ENCODE peak calls at places on chromosomes 12 and 14, in seven cellular contexts. S is A549, G is H7, Y is cerebellar nuclear complex, Z is H54, O is hippocampal formation, I is neuronal stem cell. X is an unnamed sample.

GRCh38 chr12:131673519-131674265 is 37.2 kb upstream of the SFSWAP start:
- DNase-seq in Z (no peak), S (no peak), I (no peak), O (no peak), Y (no peak), G (no peak), X (no peak)

GRCh38 chr14:100305446-100306255 is 593 bp downstream of the SLC25A29 start:
- DNase-seq in Y (no peak), G (peak; percentile 89), Z (peak; percentile 61), O (no peak), S (no peak), I (no peak), X (peak; percentile 33)

GRCh38 chr14:75577724-75578098 is 709 bp upstream of the FLVCR2 start:
- DNase-seq in Z (peak; percentile 68), G (peak; percentile 89), S (peak; percentile 86), I (peak; percentile 78), O (peak; percentile 71), Y (no peak), X (peak; percentile 92)

GRCh38 chr12:124681779-124682391 is 114.5 kb upstream of the NCOR2 start:
- DNase-seq in O (no peak), I (no peak), Y (no peak), Z (peak; percentile 30), G (no peak), S (peak; percentile 84), X (peak; percentile 61)

GRCh38 chr12:106740813-106741212 is 33.7 kb upstream of the RIC8B start:
- DNase-seq in I (no peak), Y (no peak), O (no peak), G (no peak), S (no peak), Z (no peak), X (no peak)

GRCh38 chr12:16607895-16608294 is 1.9 kb upstream of the LMO3 start:
- DNase-seq in Z (no peak), G (no peak), S (no peak), I (no peak), O (no peak), Y (no peak), X (no peak)

GRCh38 chr12:6689000-6689882 is at the start of gene ZNF384:
- DNase-seq in Y (peak; percentile 94), S (peak; percentile 100), I (peak; percentile 96), Z (peak; percentile 93), O (peak; percentile 100), G (peak; percentile 94), X (peak; percentile 97)

GRCh38 chr12:88266851-88267360 is 124.8 kb downstream of the TMTC3 start:
- DNase-seq in O (no peak), I (no peak), Y (no peak), S (no peak), Z (no peak), G (no peak), X (peak; percentile 8)

GRCh38 chr14:102516531-102517411 is 7.2 kb upstream of the ANKRD9 start:
- DNase-seq in O (no peak), S (peak; percentile 58), Y (no peak), Z (peak; percentile 72), G (peak; percentile 98), I (peak; percentile 62), X (peak; percentile 88)

GRCh38 chr14:68616255-68616902 is 176.5 kb downstream of the ZFP36L1 start:
- DNase-seq in Y (no peak), Z (no peak), I (no peak), O (no peak), S (peak; percentile 56), G (no peak), X (no peak)

GRCh38 chr14:52018252-52018651 is 28.9 kb downstream of the RTRAF start:
- DNase-seq in Y (no peak), G (no peak), S (no peak), O (no peak), I (no peak), Z (no peak), X (peak; percentile 70)

GRCh38 chr12:116885496-116885895 is 4.3 kb upstream of the HRK start:
- DNase-seq in S (no peak), Z (no peak), O (no peak), I (no peak), Y (no peak), G (no peak), X (no peak)

GRCh38 chr12:91317324-91317723 is 134.7 kb upstream of the DCN start:
- DNase-seq in G (no peak), I (no peak), Y (no peak), Z (no peak), O (no peak), S (no peak), X (no peak)

GRCh38 chr12:51901121-51901812 is 6.0 kb upstream of the ACVRL1 start:
- DNase-seq in Z (no peak), S (no peak), O (no peak), G (no peak), I (no peak), Y (no peak), X (no peak)

GRCh38 chr12:124817076-124818000 is 46.3 kb downstream of the SCARB1 start:
- DNase-seq in Z (no peak), I (no peak), Y (no peak), O (no peak), G (no peak), S (no peak), X (no peak)

GRCh38 chr14:81927069-81927468 is 393.4 kb upstream of the SEL1L start:
- DNase-seq in Y (no peak), S (no peak), I (no peak), Z (no peak), G (peak; percentile 20), O (peak; percentile 11), X (no peak)

GRCh38 chr14:104749958-104750529 is 2.9 kb upstream of the SIVA1 start:
- DNase-seq in Z (no peak), Y (no peak), G (no peak), O (no peak), I (no peak), S (no peak), X (peak; percentile 43)

GRCh38 chr14:56247495-56248087 is 129.4 kb downstream of the PELI2 start:
- DNase-seq in S (peak; percentile 19), O (no peak), Z (no peak), I (no peak), G (no peak), Y (no peak), X (no peak)

GRCh38 chr12:121990692-121991603 is 30.7 kb upstream of the BCL7A start:
- DNase-seq in O (no peak), S (peak; percentile 32), I (no peak), Y (no peak), G (no peak), Z (no peak), X (peak; percentile 47)

GRCh38 chr14:66206554-66206953 is 279.6 kb upstream of the CCDC196 start:
- DNase-seq in Y (no peak), I (no peak), O (no peak), S (no peak), Z (no peak), G (no peak), X (no peak)

GRCh38 chr12:113416091-113416754 is 6.0 kb upstream of the SDSL start:
- DNase-seq in O (no peak), Z (no peak), G (no peak), I (no peak), Y (no peak), S (peak; percentile 40), X (no peak)

GRCh38 chr12:49200882-49201594 is 12.2 kb upstream of the TUBA1A start:
- DNase-seq in S (peak; percentile 84), Z (no peak), O (peak; percentile 78), Y (peak; percentile 40), G (no peak), I (no peak), X (peak; percentile 49)

GRCh38 chr12:39105111-39105510 is 199.7 kb upstream of the CPNE8 start:
- DNase-seq in S (no peak), G (no peak), Z (no peak), Y (no peak), I (no peak), O (no peak), X (no peak)

GRCh38 chr12:15962760-15963159 is 51.6 kb downstream of the DERA start:
- DNase-seq in O (no peak), Y (no peak), Z (no peak), G (no peak), I (no peak), S (no peak), X (no peak)

GRCh38 chr14:30656190-30656632 is 34.1 kb downstream of the SCFD1 start:
- DNase-seq in Z (peak; percentile 1), O (no peak), S (peak; percentile 39), G (peak; percentile 13), Y (no peak), I (peak; percentile 17), X (peak; percentile 59)

GRCh38 chr12:62882696-62883095 is 52.3 kb downstream of the PPM1H start:
- DNase-seq in Y (no peak), S (no peak), O (no peak), I (no peak), Z (no peak), G (no peak), X (no peak)

X was measured in AG20443.